ENCODE peak calls at places on chromosome 4, in four cellular contexts. One of them, this sample, is unnamed.

GRCh38 chr4:143667461-143667860 is 33.0 kb downstream of the FREM3 start:
- DNase-seq in GM12865: no peak
- DNase-seq in neural crest cell: no peak
- DNase-seq in left lung: no peak
- DNase-seq in this sample: no peak

GRCh38 chr4:110550260-110550659 is 72.6 kb downstream of the PITX2 start:
- DNase-seq in GM12865: no peak
- DNase-seq in neural crest cell: no peak
- DNase-seq in left lung: no peak
- DNase-seq in this sample: no peak

GRCh38 chr4:13892739-13893105 is 265.2 kb upstream of the BOD1L1 start:
- DNase-seq in GM12865: no peak
- DNase-seq in neural crest cell: no peak
- DNase-seq in left lung: no peak
- DNase-seq in this sample: no peak

GRCh38 chr4:146193628-146194027 is 18.1 kb downstream of the LSM6 start:
- DNase-seq in GM12865: no peak
- DNase-seq in neural crest cell: no peak
- DNase-seq in left lung: no peak
- DNase-seq in this sample: no peak

GRCh38 chr4:186151499-186151898 is 39.9 kb upstream of the CYP4V2 start:
- DNase-seq in GM12865: no peak
- DNase-seq in neural crest cell: no peak
- DNase-seq in left lung: no peak
- DNase-seq in this sample: no peak

GRCh38 chr4:86895692-86896488 is 3.7 kb upstream of the C4orf36 start:
- DNase-seq in GM12865: peak
- DNase-seq in neural crest cell: peak
- DNase-seq in left lung: no peak
- DNase-seq in this sample: peak

GRCh38 chr4:115274545-115274944 is 161.1 kb upstream of the NDST4 start:
- DNase-seq in GM12865: peak
- DNase-seq in neural crest cell: no peak
- DNase-seq in left lung: no peak
- DNase-seq in this sample: peak

GRCh38 chr4:182328505-182328904 is 85.3 kb downstream of the TENM3 start:
- DNase-seq in GM12865: no peak
- DNase-seq in neural crest cell: no peak
- DNase-seq in left lung: no peak
- DNase-seq in this sample: no peak

GRCh38 chr4:142846105-142846728 is at the start of gene INPP4B:
- DNase-seq in GM12865: peak
- DNase-seq in neural crest cell: peak
- DNase-seq in left lung: peak
- DNase-seq in this sample: peak

GRCh38 chr4:148061795-148062194 is 329.9 kb downstream of the ARHGAP10 start:
- DNase-seq in GM12865: no peak
- DNase-seq in neural crest cell: no peak
- DNase-seq in left lung: no peak
- DNase-seq in this sample: no peak

GRCh38 chr4:153684182-153685073 is at the start of gene TLR2:
- DNase-seq in GM12865: peak
- DNase-seq in neural crest cell: peak
- DNase-seq in left lung: peak
- DNase-seq in this sample: peak

GRCh38 chr4:186189656-186190055 is 1.7 kb upstream of the CYP4V2 start:
- DNase-seq in GM12865: no peak
- DNase-seq in neural crest cell: no peak
- DNase-seq in left lung: no peak
- DNase-seq in this sample: no peak

GRCh38 chr4:168551945-168552695 is 55.3 kb downstream of the PALLD start:
- DNase-seq in GM12865: no peak
- DNase-seq in neural crest cell: no peak
- DNase-seq in left lung: no peak
- DNase-seq in this sample: no peak
- TF ChIP-seq CTCF in GM12865: no peak
- TF ChIP-seq CTCF in neural crest cell: no peak
- TF ChIP-seq CTCF in left lung: peak
- TF ChIP-seq CTCF in this sample: no peak

DNA sequence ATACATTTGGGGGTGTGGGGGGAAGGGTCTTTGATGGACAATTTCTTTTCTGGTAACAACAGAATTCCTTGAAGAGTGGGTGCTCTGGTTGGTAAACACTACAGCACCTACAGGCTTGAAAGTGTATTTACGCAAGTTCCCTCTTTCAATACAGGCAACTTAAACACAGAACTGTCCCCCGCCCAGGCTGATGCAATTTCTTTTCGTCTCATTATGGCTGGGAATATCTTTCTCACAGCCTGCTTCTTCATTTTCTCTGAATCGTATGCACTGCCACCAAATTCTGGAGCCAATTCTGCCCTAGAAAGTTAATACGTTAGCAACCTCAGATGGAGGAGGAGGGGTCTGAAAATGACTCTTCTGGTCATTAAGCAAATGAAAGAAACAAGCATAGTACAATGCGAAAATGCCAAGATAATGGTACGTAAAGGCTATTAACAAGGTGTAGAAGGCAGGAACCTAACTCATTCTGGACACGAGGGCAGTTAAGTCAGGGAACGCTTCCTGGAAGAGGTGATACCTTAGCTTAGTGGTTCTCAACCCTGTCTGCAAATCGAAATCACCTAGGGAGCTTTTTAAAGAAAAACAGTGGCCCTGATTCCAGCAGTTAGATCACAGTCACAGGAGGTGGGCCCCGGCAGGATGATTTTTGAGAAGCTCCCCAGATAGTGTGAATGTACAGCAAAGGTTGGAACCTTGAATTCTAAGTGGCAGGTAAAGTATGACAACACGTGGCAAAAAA is 1.0 kb downstream of the AGA start:
- DNase-seq in GM12865: peak
- DNase-seq in neural crest cell: no peak
- DNase-seq in left lung: no peak
- DNase-seq in this sample: peak
- TF ChIP-seq CTCF in GM12865: no peak
- TF ChIP-seq CTCF in neural crest cell: peak
- TF ChIP-seq CTCF in left lung: peak
- TF ChIP-seq CTCF in this sample: peak

DNA sequence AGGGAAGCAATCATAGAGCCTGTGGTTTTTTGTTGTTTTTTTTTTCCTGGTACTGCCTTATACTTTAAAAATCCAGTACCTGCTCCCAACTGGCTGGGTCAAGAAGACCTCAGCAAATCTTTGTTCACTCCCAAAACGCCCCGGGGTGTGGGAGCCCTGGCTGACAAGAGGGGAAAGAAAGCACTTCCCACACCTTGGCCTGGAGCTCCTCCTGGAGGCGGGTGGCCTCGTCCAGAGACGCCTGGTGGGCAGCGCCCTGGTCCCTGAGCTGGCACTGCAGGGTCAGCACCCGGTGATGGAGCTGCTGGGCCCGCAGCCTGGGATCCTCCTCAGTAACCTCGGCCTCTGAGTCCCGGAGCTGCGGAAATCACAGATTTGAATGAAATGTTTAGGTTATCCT is 38.2 kb downstream of the C4orf50 start:
- DNase-seq in GM12865: no peak
- DNase-seq in neural crest cell: peak
- DNase-seq in left lung: no peak
- DNase-seq in this sample: no peak
- TF ChIP-seq CTCF in GM12865: no peak
- TF ChIP-seq CTCF in neural crest cell: peak
- TF ChIP-seq CTCF in left lung: peak
- TF ChIP-seq CTCF in this sample: peak

DNA sequence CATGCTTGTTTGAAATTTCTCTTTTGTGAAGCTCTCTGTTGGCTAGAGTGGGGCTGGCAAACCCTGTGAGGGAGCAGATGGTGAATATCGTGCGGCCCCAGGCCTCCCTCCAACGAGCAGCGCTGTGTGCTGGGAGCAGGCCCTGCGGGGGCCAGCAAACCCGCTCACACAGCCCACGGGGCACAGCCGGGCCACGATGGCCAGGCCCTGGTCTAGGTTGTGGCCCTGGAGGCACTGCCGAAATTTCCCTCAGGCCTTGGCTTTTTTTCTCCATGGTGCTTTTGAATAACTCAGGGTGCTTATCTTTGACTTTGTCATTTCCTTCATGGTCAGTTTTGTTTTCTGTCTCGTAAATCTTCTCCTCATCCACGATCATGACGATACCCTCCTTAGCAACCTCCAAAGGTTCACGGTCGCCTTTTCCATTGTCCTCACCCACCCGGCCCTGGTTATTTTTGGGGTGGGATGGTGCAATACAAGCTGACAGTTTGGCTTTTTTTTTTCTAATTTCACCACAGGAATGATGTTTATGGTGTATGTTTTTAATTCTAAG is 20.7 kb downstream of the PCGF3 start:
- DNase-seq in GM12865: no peak
- DNase-seq in neural crest cell: no peak
- DNase-seq in left lung: peak
- DNase-seq in this sample: no peak
- TF ChIP-seq CTCF in GM12865: no peak
- TF ChIP-seq CTCF in neural crest cell: no peak
- TF ChIP-seq CTCF in left lung: no peak
- TF ChIP-seq CTCF in this sample: no peak

GRCh38 chr4:5084911-5085475 is 33.7 kb downstream of the STK32B start:
- DNase-seq in GM12865: no peak
- DNase-seq in neural crest cell: no peak
- DNase-seq in left lung: no peak
- DNase-seq in this sample: no peak
- TF ChIP-seq CTCF in GM12865: no peak
- TF ChIP-seq CTCF in neural crest cell: no peak
- TF ChIP-seq CTCF in left lung: no peak
- TF ChIP-seq CTCF in this sample: no peak

DNA sequence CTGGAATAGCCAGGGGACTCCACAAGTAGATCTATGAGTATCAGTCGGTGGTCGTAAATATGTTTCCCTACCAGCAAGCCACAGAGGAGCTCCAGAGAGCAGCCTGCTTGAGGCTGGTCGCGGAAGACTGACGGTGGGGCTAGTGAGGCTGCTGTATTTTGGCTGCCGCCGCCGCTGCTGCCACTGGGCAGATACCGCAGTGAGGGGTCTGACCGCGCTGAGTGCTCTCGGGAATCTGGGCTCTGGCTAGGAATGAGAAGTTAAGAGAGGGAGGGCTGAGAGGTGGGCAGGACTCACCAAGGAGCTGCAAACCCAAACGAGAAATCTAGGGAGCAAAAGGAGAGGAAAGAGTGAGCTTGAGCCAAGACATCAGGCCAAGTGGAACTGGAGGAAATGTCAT is at the start of gene EXOC1L:
- DNase-seq in GM12865: no peak
- DNase-seq in neural crest cell: peak
- DNase-seq in left lung: no peak
- DNase-seq in this sample: no peak
- TF ChIP-seq CTCF in GM12865: no peak
- TF ChIP-seq CTCF in neural crest cell: no peak
- TF ChIP-seq CTCF in left lung: no peak
- TF ChIP-seq CTCF in this sample: no peak

DNA sequence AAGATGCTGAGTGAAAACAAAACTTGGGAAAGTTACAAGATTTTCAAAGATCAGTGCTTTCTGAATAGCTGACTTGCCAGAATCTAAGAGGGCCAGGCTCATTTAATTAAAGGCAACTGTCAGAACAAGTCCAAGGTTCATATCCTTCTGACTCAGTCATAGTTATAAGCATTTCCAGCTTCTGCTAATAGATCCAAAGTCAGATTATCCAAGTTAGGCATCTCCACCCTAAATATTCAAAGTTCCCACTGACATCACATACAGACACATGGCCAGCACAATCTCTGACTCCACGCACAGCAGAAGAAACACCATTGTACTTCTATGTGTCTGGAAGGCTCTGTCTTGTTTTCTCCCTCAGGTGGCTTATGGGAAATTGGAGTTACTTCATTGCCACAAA is 41.8 kb downstream of the GASK1B start:
- DNase-seq in GM12865: no peak
- DNase-seq in neural crest cell: no peak
- DNase-seq in left lung: no peak
- DNase-seq in this sample: no peak
- TF ChIP-seq CTCF in GM12865: no peak
- TF ChIP-seq CTCF in neural crest cell: no peak
- TF ChIP-seq CTCF in left lung: no peak
- TF ChIP-seq CTCF in this sample: no peak

GRCh38 chr4:44801384-44801783 is 75.0 kb upstream of the GNPDA2 start:
- DNase-seq in GM12865: no peak
- DNase-seq in neural crest cell: no peak
- DNase-seq in left lung: no peak
- DNase-seq in this sample: no peak
- TF ChIP-seq CTCF in GM12865: no peak
- TF ChIP-seq CTCF in neural crest cell: no peak
- TF ChIP-seq CTCF in left lung: no peak
- TF ChIP-seq CTCF in this sample: no peak